ENCODE peak calls at places on chromosomes 12 and 14, in five cellular contexts. C is mammary epithelial cell, L is upper lobe of right lung, S is fibroblast of lung, B is aorta. R is an unnamed sample. For H3K4me1, the result is how much of the 10 kb centered on the place peaks cover.

GRCh38 chr12:113072136-113072535 is 15.6 kb downstream of the DTX1 start:
- DNase-seq in B (no peak), C (no peak), S (no peak), L (no peak), R (no peak)

GRCh38 chr14:63563370-63564026 is 20.3 kb upstream of the PPP2R5E start:
- DNase-seq in L (no peak), B (no peak), C (peak), S (peak), R (no peak)

GRCh38 chr12:75020068-75020557 is 189.5 kb downstream of the KCNC2 start:
- DNase-seq in B (no peak), S (peak), L (no peak), C (peak), R (no peak)

GRCh38 chr12:23888396-23889068 is 60.9 kb downstream of the SOX5 start:
- DNase-seq in B (no peak), S (peak), L (no peak), C (no peak), R (no peak)

GRCh38 chr14:64496764-64497163 is 6.9 kb downstream of the ZBTB25 start:
- DNase-seq in S (no peak), L (no peak), C (no peak), B (no peak), R (no peak)

GRCh38 chr14:77746064-77746463 is 14.9 kb downstream of the SNW1 start:
- DNase-seq in L (no peak), S (no peak), B (no peak), C (no peak), R (no peak)

GRCh38 chr12:34292736-34293625 is 270.7 kb downstream of the ALG10 start:
- DNase-seq in S (no peak), C (no peak), B (peak), L (peak), R (peak)

GRCh38 chr14:23008836-23009235 is 1.1 kb downstream of the C14orf93 start:
- DNase-seq in L (no peak), C (no peak), B (no peak), S (peak), R (no peak)

GRCh38 chr12:93784339-93785086 is 107.3 kb downstream of the CRADD start:
- DNase-seq in C (peak), S (peak), B (no peak), L (no peak), R (peak)

GRCh38 chr12:106632797-106633450 is 50.1 kb downstream of the RFX4 start:
- DNase-seq in B (no peak), C (no peak), S (peak), L (no peak), R (no peak)

GRCh38 chr12:131933387-131933786 is 4.3 kb downstream of the PUS1 start:
- DNase-seq in L (no peak), S (no peak), B (no peak), C (no peak), R (no peak)

GRCh38 chr12:4767181-4767580 is 47.0 kb downstream of the GALNT8 start:
- DNase-seq in C (no peak), B (no peak), S (no peak), L (no peak), R (no peak)

GRCh38 chr12:54370218-54370730 is 6.0 kb upstream of the GPR84 start:
- DNase-seq in C (peak), L (peak), B (peak), S (peak), R (peak)
- H3K4me3 ChIP-seq in C (no peak), L (peak), B (no peak), S (peak), R (no peak)

GRCh38 chr12:53602176-53602942 is 23.8 kb downstream of the ATF7 start:
- DNase-seq in L (no peak), B (no peak), S (no peak), C (no peak), R (no peak)
- H3K4me1 ChIP-seq in L (under half), B (under half), S (under half), C (under half), R (under half)

DNA sequence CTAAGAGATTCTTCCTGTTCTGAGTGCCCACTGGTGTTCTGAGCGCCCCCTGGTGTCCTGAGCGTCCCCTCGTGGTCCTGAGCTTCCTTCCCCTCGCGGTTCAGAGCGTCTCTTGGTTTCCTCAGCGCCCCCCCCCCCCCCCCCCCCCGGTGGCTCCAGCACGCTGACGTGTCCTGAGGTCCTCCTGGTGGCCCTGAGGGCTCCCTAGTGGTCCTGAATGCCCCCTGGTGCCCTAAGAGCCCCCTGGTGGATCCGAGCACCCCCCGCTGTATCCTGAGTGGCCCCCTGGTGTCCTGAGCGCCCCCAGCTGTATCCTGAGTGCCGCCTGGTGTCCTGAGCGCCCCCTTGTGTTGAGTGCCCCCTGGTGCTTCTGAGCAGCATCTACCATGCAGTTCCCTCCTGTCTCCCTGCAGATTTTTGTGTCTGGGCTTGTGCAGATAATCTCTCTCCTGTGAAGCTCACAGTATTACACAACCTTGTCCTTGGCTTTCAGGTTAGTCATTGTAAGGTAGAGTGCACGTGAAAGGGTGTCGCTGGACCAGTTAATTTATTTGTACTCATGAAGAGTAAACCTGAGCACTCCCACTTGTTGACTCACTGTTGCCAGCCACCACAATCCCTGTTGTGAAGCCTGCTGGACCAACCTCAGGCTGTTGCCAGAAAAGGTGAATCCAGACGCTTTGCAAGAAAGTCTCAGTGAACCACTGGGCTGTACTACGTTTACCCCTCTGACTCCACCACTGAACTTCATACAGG is 1168.4 kb downstream of the TMEM121 start:
- DNase-seq in L (no peak), C (peak), S (no peak), B (peak), R (no peak)
- H3K4me3 ChIP-seq in L (no peak), C (no peak), S (no peak), B (no peak), R (no peak)

DNA sequence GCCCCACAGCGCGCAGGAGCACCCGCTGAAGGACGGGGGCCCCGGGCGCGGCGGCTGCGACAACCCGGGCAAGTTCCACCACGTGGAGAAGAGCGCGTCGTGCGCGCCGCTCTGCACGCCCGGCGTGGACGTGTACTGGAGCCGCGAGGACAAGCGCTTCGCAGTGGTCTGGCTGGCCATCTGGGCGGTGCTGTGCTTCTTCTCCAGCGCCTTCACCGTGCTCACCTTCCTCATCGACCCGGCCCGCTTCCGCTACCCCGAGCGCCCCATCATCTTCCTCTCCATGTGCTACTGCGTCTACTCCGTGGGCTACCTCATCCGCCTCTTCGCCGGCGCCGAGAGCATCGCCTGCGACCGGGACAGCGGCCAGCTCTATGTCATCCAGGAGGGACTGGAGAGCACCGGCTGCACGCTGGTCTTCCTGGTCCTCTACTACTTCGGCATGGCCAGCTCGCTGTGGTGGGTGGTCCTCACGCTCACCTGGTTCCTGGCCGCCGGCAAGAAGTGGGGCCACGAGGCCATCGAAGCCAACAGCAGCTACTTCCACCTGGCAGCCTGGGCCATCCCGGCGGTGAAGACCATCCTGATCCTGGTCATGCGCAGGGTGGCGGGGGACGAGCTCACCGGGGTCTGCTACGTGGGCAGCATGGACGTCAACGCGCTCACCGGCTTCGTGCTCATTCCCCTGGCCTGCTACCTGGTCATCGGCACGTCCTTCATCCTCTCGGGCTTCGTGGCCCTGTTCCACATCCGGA is 1.4 kb downstream of the FZD10 start:
- DNase-seq in B (no peak), S (no peak), C (no peak), L (peak), R (no peak)
- H3K4me1 ChIP-seq in B (under half), S (under half), C (under half), L (under half), R (under half)

DNA sequence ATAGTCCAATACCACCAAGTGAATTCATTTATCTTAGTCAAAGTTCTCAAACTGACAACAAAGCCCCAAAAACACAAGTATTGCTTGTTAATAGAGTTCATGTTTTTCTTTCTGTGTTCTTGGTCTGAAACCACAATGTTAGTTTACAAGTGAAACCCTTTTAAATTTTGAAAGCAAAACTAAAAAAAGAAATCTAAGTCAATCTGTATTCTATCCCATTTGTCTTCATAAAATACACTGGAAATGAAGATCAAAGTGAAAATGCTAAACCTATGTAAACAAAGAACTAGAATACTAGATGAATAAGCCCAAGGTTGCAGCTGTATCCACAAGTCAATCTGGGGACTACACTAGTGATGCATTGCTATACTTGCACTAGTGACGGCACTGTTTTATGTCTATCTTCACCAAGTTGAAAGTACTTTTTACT is 10.4 kb downstream of the MAP4K5 start:
- DNase-seq in S (peak), C (no peak), B (no peak), L (no peak), R (no peak)
- H3K4me3 ChIP-seq in S (peak), C (no peak), B (no peak), L (no peak), R (no peak)

R was measured in thyroid gland.